ENCODE peak calls at places on chromosomes 5 and 9, in four cellular contexts. Y, C, R and V are unnamed samples. For H3K4me1, the result is how much of the 10 kb centered on the place peaks cover.

GRCh38 chr5:151144275-151144674 is 13.3 kb downstream of the ANXA6 start:
- DNase-seq in Y (no peak), C (no peak), R (no peak), V (no peak)

GRCh38 chr9:120402741-120403542 is 177.0 kb downstream of the CDK5RAP2 start:
- DNase-seq in Y (no peak), C (no peak), R (peak), V (peak)

GRCh38 chr9:6552033-6552737 is 93.3 kb downstream of the GLDC start:
- DNase-seq in Y (peak), C (no peak), R (no peak), V (no peak)

GRCh38 chr5:54021413-54022155 is 288.8 kb downstream of the ARL15 start:
- DNase-seq in Y (no peak), C (no peak), R (no peak), V (no peak)

GRCh38 chr9:134062461-134063087 is 5.3 kb downstream of the BRD3 start:
- DNase-seq in Y (no peak), C (no peak), R (no peak), V (no peak)

GRCh38 chr9:86202338-86202882 is 57.0 kb downstream of the C9orf153 start:
- DNase-seq in Y (peak), C (peak), R (peak), V (peak)

GRCh38 chr5:16740046-16740445 is 123.2 kb upstream of the RETREG1 start:
- DNase-seq in Y (no peak), C (no peak), R (no peak), V (no peak)

GRCh38 chr5:127353339-127353738 is 62.7 kb downstream of the MEGF10 start:
- DNase-seq in Y (no peak), C (no peak), R (no peak), V (no peak)

GRCh38 chr9:129175825-129176633 is 2.0 kb downstream of the IER5L start:
- DNase-seq in Y (peak), C (peak), R (peak), V (peak)

GRCh38 chr5:171721469-171721868 is 64.1 kb upstream of the SMIM23 start:
- DNase-seq in Y (no peak), C (no peak), R (no peak), V (no peak)

GRCh38 chr5:55062039-55062779 is 38.2 kb downstream of the GZMK start:
- DNase-seq in Y (no peak), C (no peak), R (no peak), V (no peak)

GRCh38 chr9:107387401-107387800 is 102.2 kb downstream of the KLF4 start:
- DNase-seq in Y (no peak), C (no peak), R (no peak), V (no peak)

GRCh38 chr9:128099932-128100491 is 27.5 kb downstream of the PTGES2 start:
- DNase-seq in Y (no peak), C (no peak), R (peak), V (no peak)

GRCh38 chr9:82148849-82149544 is 160.4 kb downstream of the SPATA31D1 start:
- DNase-seq in Y (no peak), C (no peak), R (no peak), V (no peak)

GRCh38 chr5:113330533-113331200 is 104.1 kb downstream of the TSSK1B start:
- DNase-seq in Y (peak), C (no peak), R (no peak), V (peak)

GRCh38 chr5:14435481-14435880 is 146.1 kb upstream of the OTULINL start:
- DNase-seq in Y (no peak), C (no peak), R (no peak), V (no peak)

GRCh38 chr9:131528186-131528585 is 2.9 kb downstream of the UCK1 start:
- DNase-seq in Y (no peak), C (no peak), R (no peak), V (no peak)

GRCh38 chr5:33659526-33660169 is 218.9 kb downstream of the TARS1 start:
- DNase-seq in Y (no peak), C (no peak), R (no peak), V (no peak)

GRCh38 chr5:10592598-10592997 is 28.7 kb downstream of the ANKRD33B start:
- DNase-seq in Y (no peak), C (no peak), R (no peak), V (no peak)

GRCh38 chr9:94799578-94800264 is 73.2 kb downstream of the AOPEP start:
- DNase-seq in Y (no peak), C (no peak), R (no peak), V (no peak)

GRCh38 chr9:93671030-93671358 is 94.6 kb downstream of the PHF2 start:
- DNase-seq in Y (no peak), C (no peak), R (no peak), V (no peak)
- TF ChIP-seq SP1 in Y (no peak), C (no peak), R (no peak), V (no peak)

DNA sequence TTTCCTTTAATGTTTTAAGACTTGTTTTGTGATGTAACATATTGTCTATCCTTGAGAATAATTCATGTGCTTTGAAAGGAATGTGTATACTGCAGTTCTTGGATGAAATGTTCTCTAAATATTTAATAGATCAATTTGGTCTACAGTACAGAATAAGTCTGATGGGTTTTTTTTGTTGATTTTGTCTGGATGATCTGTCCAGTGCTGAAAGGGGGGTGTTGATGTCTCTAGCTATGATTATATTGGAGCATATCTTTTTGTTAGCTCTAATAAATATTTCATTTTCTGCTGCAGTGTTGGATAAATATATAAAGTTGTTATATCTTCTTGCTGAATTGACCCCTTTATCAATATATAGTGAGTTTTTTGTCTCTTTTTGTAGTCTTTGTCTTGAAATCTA is 269.9 kb upstream of the TUSC1 start:
- DNase-seq in Y (no peak), C (no peak), R (no peak), V (no peak)
- TF ChIP-seq REST in Y (no peak), C (no peak), R (no peak), V (no peak)

GRCh38 chr5:68711311-68712200 is 382.3 kb upstream of the SLC30A5 start:
- DNase-seq in Y (no peak), C (peak), R (no peak), V (no peak)
- H3K4me1 ChIP-seq in Y (under half), C (under half), R (under half), V (under half)

DNA sequence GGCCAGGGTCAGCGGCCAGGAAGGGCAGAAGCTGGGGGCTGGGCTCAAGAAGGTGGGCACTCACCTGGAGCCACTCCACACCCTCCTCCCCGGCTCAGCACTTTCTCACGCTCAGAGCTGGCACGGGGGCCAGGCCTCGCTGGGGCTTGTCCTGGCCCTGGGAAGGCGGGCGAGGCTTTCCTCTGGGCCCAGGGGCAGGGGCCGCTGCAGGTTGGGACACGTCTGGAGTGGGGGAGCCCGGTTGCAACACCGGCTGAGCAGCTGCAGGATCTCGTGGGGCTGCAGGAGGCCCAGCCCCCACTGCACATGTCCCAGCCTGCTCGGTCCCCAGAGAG is 38.9 kb upstream of the EGFL7 start:
- DNase-seq in Y (no peak), C (no peak), R (no peak), V (no peak)
- TF ChIP-seq SP1 in Y (no peak), C (no peak), R (no peak), V (no peak)

GRCh38 chr5:143703659-143704058 is 108.3 kb upstream of the HMHB1 start:
- DNase-seq in Y (no peak), C (no peak), R (no peak), V (no peak)
- TF ChIP-seq REST in Y (no peak), C (no peak), R (no peak), V (no peak)

DNA sequence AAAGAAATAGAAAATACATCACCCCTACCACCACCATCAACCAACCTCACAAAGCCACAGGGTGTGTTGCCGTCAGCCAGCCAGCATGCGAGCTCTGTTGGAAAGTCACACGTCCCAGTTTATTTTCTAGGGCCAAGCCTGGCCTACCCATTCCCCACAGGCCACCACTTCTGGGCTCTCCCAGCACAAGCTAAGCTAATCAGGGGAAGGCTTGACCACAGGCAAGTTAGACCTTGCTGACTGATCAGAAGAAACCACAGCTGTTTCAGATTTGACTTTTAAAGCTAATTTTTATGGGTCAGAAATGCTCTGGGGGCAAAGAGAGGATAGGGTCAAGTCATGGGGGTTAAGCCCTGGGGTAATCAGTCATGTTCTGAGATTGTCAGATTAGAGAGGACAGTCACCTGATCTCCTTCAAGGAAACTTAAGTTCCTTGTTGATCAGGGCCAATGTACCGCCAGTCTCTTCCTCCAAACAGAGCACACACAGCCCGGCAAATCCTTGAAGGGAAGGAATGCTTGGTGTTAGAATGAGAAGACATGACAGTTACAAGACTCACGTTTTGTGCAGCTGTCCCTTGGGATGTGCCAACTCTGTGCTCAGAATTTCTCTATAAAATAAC is 7.6 kb downstream of the SHB start:
- DNase-seq in Y (no peak), C (peak), R (no peak), V (no peak)
- H3K4me1 ChIP-seq in Y (half or more), C (under half), R (half or more), V (half or more)

GRCh38 chr5:123367739-123368138 is 55.5 kb downstream of the CEP120 start:
- DNase-seq in Y (no peak), C (no peak), R (no peak), V (no peak)

GRCh38 chr5:123369371-123369968 is 53.7 kb downstream of the CEP120 start:
- DNase-seq in Y (no peak), C (no peak), R (no peak), V (no peak)

DNA sequence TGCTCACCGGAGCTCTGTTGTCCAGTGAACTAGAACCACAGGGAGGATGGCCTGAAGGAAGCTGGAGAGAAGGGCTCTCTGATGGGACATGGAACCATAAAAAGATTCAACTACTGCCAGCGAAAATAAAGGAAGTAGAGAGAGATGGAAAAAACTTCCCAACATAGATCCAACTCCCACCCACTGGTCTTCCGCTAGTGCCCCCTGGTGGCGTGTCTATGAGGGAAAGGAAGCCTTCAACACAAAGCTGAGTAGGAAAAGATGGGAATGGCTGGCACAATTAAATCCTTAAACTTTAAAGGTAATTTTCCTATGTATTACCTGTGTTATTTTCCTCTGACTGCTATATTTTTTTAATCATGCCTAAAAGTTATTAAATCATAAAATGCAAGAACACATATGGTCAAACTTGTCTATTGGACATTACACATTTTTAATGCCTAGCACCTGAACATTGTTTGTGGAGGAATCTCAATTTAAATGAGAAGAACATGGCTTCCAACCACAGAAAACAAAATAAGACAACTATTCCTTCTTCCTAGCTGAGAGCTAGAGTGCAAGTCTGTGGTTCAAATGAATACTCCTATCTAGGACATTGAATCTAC is 51.5 kb downstream of the CEP120 start:
- DNase-seq in Y (peak), C (no peak), R (peak), V (no peak)
- TF ChIP-seq SP1 in Y (no peak), C (no peak), R (no peak), V (no peak)